ENCODE peak calls at places on chromosomes 2 and 18, in six cellular contexts. J is AG09309; L is activated CD4-positive, alpha-beta T cell treated with anti-CD3 and anti-CD28 coated beads, Interleukin-2, amount 50 U/mL, for 48 hours; K is fibroblast of pulmonary artery; F is activated T-helper 1 cell treated with Interleukin-2 at 50 U/mL for 16 hours; E is amniotic stem cell. D is an unnamed sample.

GRCh38 chr2:188328419-188328818 is 36.7 kb downstream of the GULP1 start:
- DNase-seq in J (no peak), F (no peak), L (no peak), K (no peak), E (no peak), D (no peak)

GRCh38 chr18:57666818-57667497 is 45.3 kb upstream of the NARS1 start:
- DNase-seq in K (peak; percentile 71), F (no peak), L (no peak), J (peak; percentile 77), E (no peak), D (no peak)

GRCh38 chr2:42927334-42928160 is 135.2 kb upstream of the HAAO start:
- DNase-seq in F (no peak), E (no peak), K (no peak), L (no peak), J (no peak), D (no peak)

GRCh38 chr2:121232626-121233265 is 52.3 kb downstream of the TFCP2L1 start:
- DNase-seq in J (no peak), L (no peak), K (no peak), E (no peak), F (no peak), D (no peak)

GRCh38 chr2:127695491-127696472 is 5.5 kb upstream of the SFT2D3 start:
- DNase-seq in F (no peak), L (peak; percentile 40), E (peak; percentile 37), K (peak; percentile 43), J (no peak), D (no peak)

GRCh38 chr2:231984992-231985391 is 23.5 kb downstream of the DIS3L2 start:
- DNase-seq in J (no peak), F (no peak), L (no peak), E (no peak), K (no peak), D (no peak)

GRCh38 chr2:221716434-221717303 is 144.6 kb upstream of the EPHA4 start:
- DNase-seq in E (no peak), J (peak; percentile 0), F (no peak), L (no peak), K (peak; percentile 55), D (no peak)

GRCh38 chr2:231458368-231458767 is 5.9 kb downstream of the NCL start:
- DNase-seq in F (no peak), J (no peak), L (no peak), K (no peak), E (no peak), D (no peak)

GRCh38 chr2:239870863-239871262 is 154.3 kb downstream of the NDUFA10 start:
- DNase-seq in E (no peak), L (no peak), K (no peak), F (no peak), J (no peak), D (peak; percentile 5)

GRCh38 chr2:105417789-105418475 is 19.1 kb upstream of the FHL2 start:
- DNase-seq in L (no peak), E (no peak), J (no peak), F (no peak), K (peak; percentile 43), D (no peak)

GRCh38 chr2:188693771-188694170 is 280.4 kb upstream of the COL3A1 start:
- DNase-seq in F (no peak), K (no peak), L (no peak), J (no peak), E (no peak), D (no peak)

GRCh38 chr2:173191601-173192000 is 116.0 kb downstream of the MAP3K20 start:
- DNase-seq in K (peak; percentile 24), L (no peak), E (no peak), J (no peak), F (no peak), D (no peak)

GRCh38 chr2:203858176-203858575 is 9.4 kb upstream of the CTLA4 start:
- DNase-seq in E (no peak), K (no peak), L (no peak), J (no peak), F (no peak), D (no peak)

GRCh38 chr2:5495616-5496015 is 196.6 kb upstream of the SOX11 start:
- DNase-seq in L (no peak), F (no peak), J (no peak), K (no peak), E (no peak), D (no peak)

GRCh38 chr2:240259924-240260529 is 119.6 kb upstream of the OTOS start:
- DNase-seq in K (no peak), L (no peak), F (no peak), J (no peak), E (no peak), D (no peak)

GRCh38 chr2:11438555-11439080 is 27.3 kb downstream of the E2F6 start:
- DNase-seq in J (no peak), L (no peak), E (no peak), K (no peak), F (no peak), D (no peak)

GRCh38 chr2:48452108-48452507 is 77.8 kb upstream of the STON1 start:
- DNase-seq in K (no peak), L (no peak), E (no peak), J (no peak), F (no peak), D (no peak)

GRCh38 chr18:31325051-31325450 is 7.1 kb downstream of the DSG1 start:
- DNase-seq in F (no peak), K (peak; percentile 98), E (no peak), J (no peak), L (no peak), D (no peak)

GRCh38 chr2:129802290-129802689 is 177.2 kb upstream of the RAB6C start:
- DNase-seq in K (no peak), F (no peak), J (no peak), L (no peak), E (no peak), D (no peak)

GRCh38 chr18:9174302-9174701 is 37.7 kb downstream of the ANKRD12 start:
- DNase-seq in F (no peak), J (no peak), K (no peak), E (no peak), L (no peak), D (no peak)

GRCh38 chr2:212733273-212733672 is 194.7 kb upstream of the ERBB4 start:
- DNase-seq in K (no peak), J (no peak), L (no peak), F (no peak), E (no peak), D (no peak)

GRCh38 chr18:60232541-60232940 is 140.0 kb downstream of the MC4R start:
- DNase-seq in F (no peak), E (peak; percentile 1), J (peak; percentile 10), K (peak; percentile 50), L (no peak), D (no peak)

GRCh38 chr2:218020281-218020680 is 17.5 kb upstream of the TNS1 start:
- DNase-seq in K (no peak), E (no peak), F (no peak), L (no peak), J (no peak), D (no peak)

GRCh38 chr2:15220618-15221017 is 340.5 kb downstream of the NBAS start:
- DNase-seq in L (no peak), E (no peak), F (no peak), J (no peak), K (no peak), D (no peak)

GRCh38 chr2:26495705-26496271 is 17.9 kb upstream of the OTOF start:
- DNase-seq in L (no peak), K (no peak), E (no peak), F (no peak), J (no peak), D (no peak)

GRCh38 chr2:222756951-222757645 is 85.6 kb downstream of the MOGAT1 start:
- DNase-seq in J (peak; percentile 23), E (peak; percentile 25), F (no peak), L (no peak), K (peak; percentile 49), D (no peak)

GRCh38 chr2:190119257-190119656 is 56.7 kb upstream of the MSTN start:
- DNase-seq in E (no peak), F (no peak), J (no peak), L (no peak), K (peak; percentile 21), D (no peak)

GRCh38 chr2:68514316-68514929 is 47.0 kb downstream of the APLF start:
- DNase-seq in J (no peak), K (no peak), F (no peak), E (no peak), L (no peak), D (no peak)

GRCh38 chr18:61216086-61216485 is 117.1 kb upstream of the CDH20 start:
- DNase-seq in K (no peak), L (no peak), F (no peak), J (no peak), E (no peak), D (no peak)

GRCh38 chr2:190722061-190722759 is 73.3 kb downstream of the NAB1 start:
- DNase-seq in L (no peak), K (peak; percentile 42), J (no peak), E (no peak), F (no peak), D (no peak)

GRCh38 chr2:195413422-195413821 is 243.6 kb upstream of the SLC39A10 start:
- DNase-seq in L (no peak), J (no peak), F (no peak), K (no peak), E (no peak), D (no peak)

GRCh38 chr18:6728809-6729246 is 688 bp upstream of the ARHGAP28 start:
- DNase-seq in J (no peak), L (no peak), F (no peak), K (no peak), E (no peak), D (no peak)